ENCODE peak calls at places on chromosomes 12 and 14, in nine cellular contexts. One of them, this sample, is unnamed.

GRCh38 chr12:17076335-17076734 is 470.4 kb upstream of the LMO3 start:
- DNase-seq in fibroblast of the aortic adventitia: no peak
- DNase-seq in heart right ventricle: no peak
- DNase-seq in left ventricle myocardium inferior: no peak
- DNase-seq in coronary artery: no peak
- DNase-seq in gastrocnemius medialis: no peak
- DNase-seq in prostate gland: no peak
- DNase-seq in GM06990: no peak
- DNase-seq in tibial nerve: no peak
- DNase-seq in this sample: no peak

GRCh38 chr14:104227806-104228205 is 89.4 kb downstream of the KIF26A start:
- DNase-seq in heart right ventricle: no peak
- DNase-seq in left ventricle myocardium inferior: no peak
- DNase-seq in fibroblast of the aortic adventitia: no peak
- DNase-seq in GM06990: no peak
- DNase-seq in tibial nerve: no peak
- DNase-seq in coronary artery: no peak
- DNase-seq in prostate gland: no peak
- DNase-seq in gastrocnemius medialis: no peak
- DNase-seq in this sample: no peak

GRCh38 chr12:32047357-32047828 is 59.3 kb upstream of the BICD1 start:
- DNase-seq in GM06990: no peak
- DNase-seq in prostate gland: no peak
- DNase-seq in coronary artery: no peak
- DNase-seq in tibial nerve: no peak
- DNase-seq in gastrocnemius medialis: no peak
- DNase-seq in left ventricle myocardium inferior: no peak
- DNase-seq in heart right ventricle: no peak
- DNase-seq in fibroblast of the aortic adventitia: no peak
- DNase-seq in this sample: no peak

GRCh38 chr12:89134213-89134770 is 218.0 kb downstream of the DUSP6 start:
- DNase-seq in gastrocnemius medialis: no peak
- DNase-seq in left ventricle myocardium inferior: no peak
- DNase-seq in fibroblast of the aortic adventitia: peak; percentile 67
- DNase-seq in tibial nerve: no peak
- DNase-seq in GM06990: no peak
- DNase-seq in prostate gland: no peak
- DNase-seq in coronary artery: no peak
- DNase-seq in heart right ventricle: no peak
- DNase-seq in this sample: peak; percentile 28

GRCh38 chr14:72503696-72504368 is 390.1 kb downstream of the DPF3 start:
- DNase-seq in tibial nerve: no peak
- DNase-seq in prostate gland: no peak
- DNase-seq in gastrocnemius medialis: no peak
- DNase-seq in coronary artery: no peak
- DNase-seq in left ventricle myocardium inferior: no peak
- DNase-seq in fibroblast of the aortic adventitia: peak; percentile 75
- DNase-seq in heart right ventricle: no peak
- DNase-seq in GM06990: no peak
- DNase-seq in this sample: no peak

GRCh38 chr14:25350071-25350470 is 300.1 kb upstream of the STXBP6 start:
- DNase-seq in gastrocnemius medialis: no peak
- DNase-seq in heart right ventricle: no peak
- DNase-seq in coronary artery: no peak
- DNase-seq in left ventricle myocardium inferior: no peak
- DNase-seq in fibroblast of the aortic adventitia: no peak
- DNase-seq in prostate gland: no peak
- DNase-seq in tibial nerve: no peak
- DNase-seq in GM06990: no peak
- DNase-seq in this sample: no peak

GRCh38 chr12:67154876-67155275 is 114.3 kb upstream of the CAND1 start:
- DNase-seq in GM06990: no peak
- DNase-seq in prostate gland: no peak
- DNase-seq in fibroblast of the aortic adventitia: no peak
- DNase-seq in gastrocnemius medialis: no peak
- DNase-seq in coronary artery: no peak
- DNase-seq in tibial nerve: no peak
- DNase-seq in heart right ventricle: no peak
- DNase-seq in left ventricle myocardium inferior: no peak
- DNase-seq in this sample: no peak

GRCh38 chr12:75725505-75726120 is 214.2 kb upstream of the KRR1 start:
- DNase-seq in gastrocnemius medialis: no peak
- DNase-seq in tibial nerve: no peak
- DNase-seq in prostate gland: no peak
- DNase-seq in left ventricle myocardium inferior: no peak
- DNase-seq in fibroblast of the aortic adventitia: peak; percentile 75
- DNase-seq in GM06990: no peak
- DNase-seq in coronary artery: no peak
- DNase-seq in heart right ventricle: no peak
- DNase-seq in this sample: no peak

GRCh38 chr12:95277139-95277538 is 59.5 kb downstream of the VEZT start:
- DNase-seq in tibial nerve: no peak
- DNase-seq in left ventricle myocardium inferior: no peak
- DNase-seq in coronary artery: no peak
- DNase-seq in GM06990: no peak
- DNase-seq in prostate gland: no peak
- DNase-seq in fibroblast of the aortic adventitia: peak; percentile 92
- DNase-seq in gastrocnemius medialis: no peak
- DNase-seq in heart right ventricle: no peak
- DNase-seq in this sample: no peak

GRCh38 chr12:107320031-107320928 is 226.9 kb upstream of the CRY1 start:
- DNase-seq in prostate gland: peak; percentile 82
- DNase-seq in coronary artery: no peak
- DNase-seq in GM06990: peak; percentile 25
- DNase-seq in gastrocnemius medialis: no peak
- DNase-seq in fibroblast of the aortic adventitia: peak; percentile 63
- DNase-seq in left ventricle myocardium inferior: peak; percentile 46
- DNase-seq in tibial nerve: no peak
- DNase-seq in heart right ventricle: peak; percentile 24
- DNase-seq in this sample: no peak

DNA sequence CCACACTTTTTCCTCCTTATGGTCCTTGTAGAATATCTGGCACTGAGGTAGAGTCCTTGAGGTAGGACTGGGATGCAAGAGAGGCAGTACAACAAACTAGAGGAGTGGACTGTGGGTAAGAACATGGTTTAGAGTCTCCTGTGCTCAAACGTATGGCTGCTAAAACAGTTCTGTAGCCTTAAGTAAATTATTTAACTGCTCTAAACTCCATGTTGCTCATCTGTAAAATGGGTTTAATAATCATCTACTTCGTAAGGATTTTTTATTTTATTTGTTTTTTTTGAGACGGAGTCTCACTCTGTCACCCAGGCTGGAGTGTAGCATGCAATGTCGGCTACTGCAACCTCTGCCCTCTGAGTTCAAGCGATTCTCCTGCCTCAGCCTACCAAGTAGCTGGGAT is 3.6 kb upstream of the COPZ1 start:
- DNase-seq in GM06990: no peak
- DNase-seq in fibroblast of the aortic adventitia: no peak
- DNase-seq in coronary artery: no peak
- DNase-seq in left ventricle myocardium inferior: no peak
- DNase-seq in heart right ventricle: no peak
- DNase-seq in tibial nerve: no peak
- DNase-seq in prostate gland: no peak
- DNase-seq in gastrocnemius medialis: no peak
- DNase-seq in this sample: no peak
- H3K4me3 ChIP-seq in GM06990: no peak overlapping the region
- H3K4me3 ChIP-seq in fibroblast of the aortic adventitia: no peak overlapping the region
- H3K4me3 ChIP-seq in coronary artery: no peak overlapping the region
- H3K4me3 ChIP-seq in left ventricle myocardium inferior: no peak overlapping the region
- H3K4me3 ChIP-seq in heart right ventricle: no peak overlapping the region
- H3K4me3 ChIP-seq in tibial nerve: no peak overlapping the region
- H3K4me3 ChIP-seq in prostate gland: no peak overlapping the region
- H3K4me3 ChIP-seq in gastrocnemius medialis: no peak overlapping the region
- H3K4me3 ChIP-seq in this sample: no peak overlapping the region

GRCh38 chr12:71663561-71664410 is at the start of the genes THAP2 and ZFC3H1:
- DNase-seq in GM06990: peak; percentile 89
- DNase-seq in fibroblast of the aortic adventitia: peak; percentile 100
- DNase-seq in tibial nerve: peak; percentile 94
- DNase-seq in coronary artery: peak; percentile 95
- DNase-seq in prostate gland: peak; percentile 97
- DNase-seq in heart right ventricle: peak; percentile 97
- DNase-seq in left ventricle myocardium inferior: peak; percentile 92
- DNase-seq in gastrocnemius medialis: peak; percentile 95
- DNase-seq in this sample: peak; percentile 94
- TF ChIP-seq CTCF in GM06990: peak; percentile 53
- TF ChIP-seq CTCF in fibroblast of the aortic adventitia: peak; percentile 37
- TF ChIP-seq CTCF in tibial nerve: peak; percentile 16
- TF ChIP-seq CTCF in coronary artery: no peak
- TF ChIP-seq CTCF in prostate gland: no peak
- TF ChIP-seq CTCF in heart right ventricle: no peak
- TF ChIP-seq CTCF in left ventricle myocardium inferior: peak; percentile 44
- TF ChIP-seq CTCF in gastrocnemius medialis: no peak
- TF ChIP-seq CTCF in this sample: no peak

GRCh38 chr14:32087907-32088306 is 10.8 kb downstream of the ARHGAP5 start:
- DNase-seq in coronary artery: no peak
- DNase-seq in gastrocnemius medialis: no peak
- DNase-seq in tibial nerve: no peak
- DNase-seq in left ventricle myocardium inferior: no peak
- DNase-seq in prostate gland: no peak
- DNase-seq in GM06990: no peak
- DNase-seq in fibroblast of the aortic adventitia: no peak
- DNase-seq in heart right ventricle: no peak
- DNase-seq in this sample: no peak

GRCh38 chr14:32083789-32084188 is 6.7 kb downstream of the ARHGAP5 start:
- DNase-seq in GM06990: no peak
- DNase-seq in prostate gland: no peak
- DNase-seq in coronary artery: no peak
- DNase-seq in left ventricle myocardium inferior: no peak
- DNase-seq in fibroblast of the aortic adventitia: no peak
- DNase-seq in tibial nerve: no peak
- DNase-seq in heart right ventricle: no peak
- DNase-seq in gastrocnemius medialis: no peak
- DNase-seq in this sample: no peak

GRCh38 chr14:32087173-32087861 is 10.2 kb downstream of the ARHGAP5 start:
- DNase-seq in GM06990: no peak
- DNase-seq in gastrocnemius medialis: no peak
- DNase-seq in left ventricle myocardium inferior: no peak
- DNase-seq in fibroblast of the aortic adventitia: peak; percentile 33
- DNase-seq in coronary artery: no peak
- DNase-seq in tibial nerve: no peak
- DNase-seq in heart right ventricle: no peak
- DNase-seq in prostate gland: no peak
- DNase-seq in this sample: no peak

GRCh38 chr14:32085182-32085844 is 8.2 kb downstream of the ARHGAP5 start:
- DNase-seq in left ventricle myocardium inferior: no peak
- DNase-seq in prostate gland: no peak
- DNase-seq in fibroblast of the aortic adventitia: no peak
- DNase-seq in coronary artery: no peak
- DNase-seq in GM06990: no peak
- DNase-seq in tibial nerve: no peak
- DNase-seq in heart right ventricle: no peak
- DNase-seq in gastrocnemius medialis: no peak
- DNase-seq in this sample: no peak

DNA sequence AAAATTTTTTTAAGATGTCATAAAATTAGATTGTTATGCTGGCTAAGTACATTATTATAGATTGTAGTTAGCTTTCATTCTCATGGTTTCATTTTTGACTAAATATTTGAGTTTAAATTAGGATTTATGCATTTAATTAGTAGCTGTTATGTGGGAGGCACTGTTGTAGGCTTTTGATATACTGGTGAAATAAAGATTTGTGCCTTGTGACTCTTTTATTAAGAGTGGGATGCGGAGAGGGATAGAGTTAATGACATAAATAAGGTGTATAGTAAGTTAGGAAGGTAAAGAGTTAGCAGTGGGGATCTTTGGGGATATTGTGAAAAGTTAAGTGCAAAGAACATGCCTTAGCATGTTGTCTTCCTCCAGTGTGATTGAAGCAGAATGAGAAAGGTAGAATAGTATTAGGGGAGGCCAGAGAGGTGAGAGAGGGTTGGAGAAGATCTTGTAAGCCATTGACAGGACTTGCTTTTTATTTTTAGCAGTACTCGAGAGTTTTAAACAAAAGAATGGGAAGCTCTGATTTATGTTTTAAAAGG is 8.8 kb downstream of the ARHGAP5 start:
- DNase-seq in heart right ventricle: no peak
- DNase-seq in fibroblast of the aortic adventitia: no peak
- DNase-seq in tibial nerve: no peak
- DNase-seq in prostate gland: no peak
- DNase-seq in coronary artery: no peak
- DNase-seq in left ventricle myocardium inferior: no peak
- DNase-seq in GM06990: no peak
- DNase-seq in gastrocnemius medialis: no peak
- DNase-seq in this sample: no peak
- H3K4me3 ChIP-seq in heart right ventricle: no peak overlapping the region
- H3K4me3 ChIP-seq in fibroblast of the aortic adventitia: no peak overlapping the region
- H3K4me3 ChIP-seq in tibial nerve: no peak overlapping the region
- H3K4me3 ChIP-seq in prostate gland: no peak overlapping the region
- H3K4me3 ChIP-seq in coronary artery: no peak overlapping the region
- H3K4me3 ChIP-seq in left ventricle myocardium inferior: no peak overlapping the region
- H3K4me3 ChIP-seq in GM06990: no peak overlapping the region
- H3K4me3 ChIP-seq in gastrocnemius medialis: no peak overlapping the region
- H3K4me3 ChIP-seq in this sample: no peak overlapping the region

GRCh38 chr12:54000105-54000773 is at the start of gene HOXC9:
- DNase-seq in fibroblast of the aortic adventitia: no peak
- DNase-seq in left ventricle myocardium inferior: no peak
- DNase-seq in heart right ventricle: no peak
- DNase-seq in coronary artery: no peak
- DNase-seq in prostate gland: no peak
- DNase-seq in gastrocnemius medialis: no peak
- DNase-seq in tibial nerve: no peak
- DNase-seq in GM06990: no peak
- DNase-seq in this sample: no peak

GRCh38 chr12:53998174-53998899 is 1.6 kb upstream of the HOXC9 start:
- DNase-seq in heart right ventricle: no peak
- DNase-seq in fibroblast of the aortic adventitia: no peak
- DNase-seq in tibial nerve: no peak
- DNase-seq in coronary artery: no peak
- DNase-seq in prostate gland: no peak
- DNase-seq in left ventricle myocardium inferior: no peak
- DNase-seq in gastrocnemius medialis: no peak
- DNase-seq in GM06990: no peak
- DNase-seq in this sample: no peak

GRCh38 chr12:53997324-53998173 is 2.4 kb upstream of the HOXC9 start:
- DNase-seq in prostate gland: no peak
- DNase-seq in coronary artery: no peak
- DNase-seq in GM06990: no peak
- DNase-seq in fibroblast of the aortic adventitia: no peak
- DNase-seq in left ventricle myocardium inferior: no peak
- DNase-seq in tibial nerve: no peak
- DNase-seq in heart right ventricle: no peak
- DNase-seq in gastrocnemius medialis: peak; percentile 78
- DNase-seq in this sample: no peak

GRCh38 chr12:53999596-54000104 is 311 bp upstream of the HOXC9 start:
- DNase-seq in gastrocnemius medialis: peak; percentile 84
- DNase-seq in coronary artery: no peak
- DNase-seq in prostate gland: no peak
- DNase-seq in GM06990: no peak
- DNase-seq in fibroblast of the aortic adventitia: peak; percentile 77
- DNase-seq in left ventricle myocardium inferior: no peak
- DNase-seq in tibial nerve: peak; percentile 84
- DNase-seq in heart right ventricle: no peak
- DNase-seq in this sample: no peak

DNA sequence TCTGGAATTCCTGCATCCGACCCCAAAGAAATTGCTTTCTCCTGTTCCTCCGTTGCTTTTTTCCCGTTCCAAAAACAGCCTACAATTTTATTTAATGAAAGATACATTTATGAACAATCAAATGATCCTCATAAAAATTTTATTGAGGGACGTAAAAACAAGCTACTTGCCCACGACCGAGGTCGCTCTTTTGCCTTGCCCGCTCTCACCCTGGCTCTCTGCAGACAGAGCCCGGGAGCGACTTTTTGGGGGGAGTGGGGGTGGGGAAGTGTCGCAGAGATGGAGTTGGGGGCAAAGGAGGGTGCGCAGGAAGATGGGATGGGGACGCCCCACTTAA is 1.1 kb upstream of the HOXC9 start:
- DNase-seq in GM06990: no peak
- DNase-seq in fibroblast of the aortic adventitia: no peak
- DNase-seq in prostate gland: no peak
- DNase-seq in gastrocnemius medialis: no peak
- DNase-seq in coronary artery: no peak
- DNase-seq in heart right ventricle: no peak
- DNase-seq in tibial nerve: no peak
- DNase-seq in left ventricle myocardium inferior: no peak
- DNase-seq in this sample: no peak
- TF ChIP-seq CTCF in GM06990: no peak
- TF ChIP-seq CTCF in fibroblast of the aortic adventitia: no peak
- TF ChIP-seq CTCF in prostate gland: no peak
- TF ChIP-seq CTCF in gastrocnemius medialis: no peak
- TF ChIP-seq CTCF in coronary artery: no peak
- TF ChIP-seq CTCF in heart right ventricle: no peak
- TF ChIP-seq CTCF in tibial nerve: no peak
- TF ChIP-seq CTCF in left ventricle myocardium inferior: no peak
- TF ChIP-seq CTCF in this sample: no peak

This sample was measured in stomach.